ENCODE peak calls at places on chromosome 5, in nine cellular contexts. S is KG1; W is non-pigmented ciliary epithelial cell; G is stimulated activated CD4-positive, alpha-beta T cell treated with anti-CD3 and anti-CD28 coated beads, Interleukin-1b, Interleukin-23, amount 100 ng/mL, for 24 hours; V is activated T-cell treated with anti-CD3 and anti-CD28 coated beads, Interleukin-2, amount 50 U/mL, for 24 hours; N is activated gamma-delta T cell treated with Interleukin-2 at 50 U/mL for 16 hours; H is DMS 273 treated with DMSO at 0.1 percent for 48 hours; B is naive B cell; D is A549. X is an unnamed sample.

GRCh38 chr5:158856295-158856694 is 243.4 kb downstream of the EBF1 start:
- DNase-seq in S (no peak), W (no peak), G (no peak), V (no peak), N (no peak), H (no peak), B (no peak), D (no peak), X (no peak)

GRCh38 chr5:171927345-171927941 is 79.0 kb downstream of the FBXW11 start:
- DNase-seq in S (no peak), W (no peak), G (no peak), V (no peak), N (no peak), H (no peak), B (no peak), D (no peak), X (no peak)

GRCh38 chr5:71719092-71719964 is at the start of gene CARTPT:
- DNase-seq in S (no peak), W (no peak), G (no peak), V (no peak), N (no peak), H (no peak), B (no peak), D (no peak), X (no peak)

GRCh38 chr5:179342577-179342976 is 2.7 kb downstream of the ADAMTS2 start:
- DNase-seq in S (no peak), W (no peak), G (no peak), V (no peak), N (no peak), H (no peak), B (no peak), D (no peak), X (no peak)

GRCh38 chr5:98454904-98455303 is 318.6 kb upstream of the RGMB start:
- DNase-seq in S (no peak), W (peak; percentile 75), G (no peak), V (no peak), N (no peak), H (peak; percentile 18), B (no peak), D (no peak), X (no peak)

GRCh38 chr5:72456391-72457060 is 50.7 kb downstream of the ZNF366 start:
- DNase-seq in S (no peak), W (no peak), G (no peak), V (no peak), N (no peak), H (no peak), B (no peak), D (no peak), X (no peak)

GRCh38 chr5:85293139-85293785 is 908.6 kb upstream of the EDIL3 start:
- DNase-seq in S (no peak), W (no peak), G (no peak), V (no peak), N (no peak), H (no peak), B (no peak), D (no peak), X (no peak)

GRCh38 chr5:116237917-116238502 is 153.2 kb downstream of the COMMD10 start:
- DNase-seq in S (no peak), W (no peak), G (no peak), V (no peak), N (no peak), H (no peak), B (no peak), D (no peak), X (no peak)

GRCh38 chr5:28809811-28810750 is 1771.7 kb upstream of the CDH9 start:
- DNase-seq in S (no peak), W (no peak), G (no peak), V (no peak), N (no peak), H (no peak), B (no peak), D (no peak), X (no peak)

GRCh38 chr5:1323803-1324173 is 21.1 kb downstream of the CLPTM1L start:
- DNase-seq in S (no peak), W (no peak), G (no peak), V (peak; percentile 20), N (no peak), H (no peak), B (no peak), D (no peak), X (no peak)